ENCODE peak calls at places on chromosomes 4 and X, in ten cellular contexts. Q is adrenal gland, X is GM13977, R is Calu3, Z is fibroblast of villous mesenchyme, E is Peyer's patch, K is B cell, C is AG10803, F is left lung, S is body of pancreas. T is an unnamed sample.

GRCh38 chr4:124757121-124757520 is 44.6 kb upstream of the ANKRD50 start:
- DNase-seq in Q (no peak), X (no peak), R (no peak), Z (peak), E (no peak), K (no peak), C (peak), F (no peak), S (no peak), T (no peak)

GRCh38 chr4:108398326-108398725 is 222.1 kb upstream of the RPL34 start:
- DNase-seq in Q (no peak), X (no peak), R (no peak), Z (no peak), E (no peak), K (no peak), C (no peak), F (no peak), S (no peak), T (no peak)

GRCh38 chr4:84482564-84483563 is 16.2 kb downstream of the NKX6-1 start:
- DNase-seq in Q (no peak), X (no peak), R (no peak), Z (no peak), E (no peak), K (no peak), C (peak), F (peak), S (no peak), T (peak)

GRCh38 chr4:70608324-70608723 is 16.3 kb downstream of the AMBN start:
- DNase-seq in Q (no peak), X (no peak), R (no peak), Z (no peak), E (no peak), K (no peak), C (no peak), F (no peak), S (no peak), T (no peak)

GRCh38 chr4:4519296-4519898 is 22.5 kb downstream of the STX18 start:
- DNase-seq in Q (no peak), X (no peak), R (no peak), Z (no peak), E (no peak), K (no peak), C (no peak), F (no peak), S (no peak), T (peak)

GRCh38 chr4:172986114-172986513 is 182.5 kb upstream of the GALNT7 start:
- DNase-seq in Q (no peak), X (peak), R (no peak), Z (no peak), E (no peak), K (no peak), C (no peak), F (no peak), S (no peak), T (no peak)

GRCh38 chr4:173958445-173958844 is 325.0 kb downstream of the FBXO8 start:
- DNase-seq in Q (no peak), X (no peak), R (no peak), Z (peak), E (no peak), K (no peak), C (peak), F (no peak), S (no peak), T (peak)

GRCh38 chr4:38782452-38783108 is at the start of gene TLR10:
- DNase-seq in Q (peak), X (peak), R (peak), Z (peak), E (peak), K (peak), C (peak), F (no peak), S (peak), T (peak)

GRCh38 chr4:23369331-23369730 is 520.5 kb downstream of the PPARGC1A start:
- DNase-seq in Q (no peak), X (no peak), R (no peak), Z (no peak), E (no peak), K (no peak), C (no peak), F (no peak), S (no peak), T (no peak)

GRCh38 chrX:104098919-104099318 is 13.4 kb upstream of the ZCCHC18 start:
- DNase-seq in Q (no peak), X (no peak), R (no peak), Z (no peak), E (no peak), K (no peak), C (no peak), F (no peak), S (no peak), T (no peak)

GRCh38 chr4:72857787-72858186 is 211.7 kb downstream of the COX18 start:
- DNase-seq in Q (no peak), X (no peak), R (no peak), Z (peak), E (no peak), K (no peak), C (peak), F (no peak), S (no peak), T (peak)

GRCh38 chrX:19152762-19153161 is 30.5 kb upstream of the ADGRG2 start:
- DNase-seq in Q (no peak), X (no peak), R (no peak), Z (no peak), E (no peak), K (no peak), C (no peak), F (no peak), S (no peak), T (no peak)

GRCh38 chr4:108619372-108620100 is 840 bp upstream of the RPL34 start:
- DNase-seq in Q (no peak), X (no peak), R (no peak), Z (no peak), E (no peak), K (no peak), C (no peak), F (no peak), S (no peak), T (no peak)

GRCh38 chrX:149121526-149121925 is 383.6 kb downstream of the IDS start:
- DNase-seq in Q (no peak), X (no peak), R (no peak), Z (no peak), E (no peak), K (no peak), C (no peak), F (no peak), S (no peak), T (no peak)

GRCh38 chrX:69215161-69215560 is 49.9 kb upstream of the PJA1 start:
- DNase-seq in Q (no peak), X (no peak), R (no peak), Z (no peak), E (no peak), K (no peak), C (no peak), F (no peak), S (no peak), T (no peak)

GRCh38 chrX:121106484-121107235 is 59.2 kb downstream of the GLUD2 start:
- DNase-seq in Q (no peak), X (no peak), R (no peak), Z (no peak), E (no peak), K (no peak), C (no peak), F (no peak), S (no peak), T (no peak)

GRCh38 chr4:158229768-158230167 is 19.5 kb downstream of the TMEM144 start:
- DNase-seq in Q (no peak), X (no peak), R (no peak), Z (no peak), E (no peak), K (no peak), C (no peak), F (no peak), S (no peak), T (no peak)

GRCh38 chr4:165520071-165520470 is 141.3 kb downstream of the CPE start:
- DNase-seq in Q (no peak), X (no peak), R (no peak), Z (no peak), E (no peak), K (no peak), C (no peak), F (no peak), S (no peak), T (no peak)

GRCh38 chr4:54384563-54384962 is 155.5 kb downstream of the PDGFRA start:
- DNase-seq in Q (peak), X (no peak), R (peak), Z (peak), E (no peak), K (no peak), C (peak), F (no peak), S (peak), T (peak)

GRCh38 chrX:47222776-47223350 is 4.4 kb downstream of the CDK16 start:
- DNase-seq in Q (no peak), X (no peak), R (no peak), Z (no peak), E (no peak), K (no peak), C (no peak), F (no peak), S (no peak), T (no peak)

GRCh38 chrX:118325453-118325852 is 20.5 kb upstream of the WDR44 start:
- DNase-seq in Q (no peak), X (no peak), R (no peak), Z (peak), E (no peak), K (no peak), C (no peak), F (no peak), S (no peak), T (no peak)

GRCh38 chr4:175504316-175504715 is 307.7 kb downstream of the GPM6A start:
- DNase-seq in Q (no peak), X (no peak), R (no peak), Z (peak), E (no peak), K (no peak), C (peak), F (no peak), S (no peak), T (no peak)

GRCh38 chr4:185512516-185512915 is 22.8 kb downstream of the PDLIM3 start:
- DNase-seq in Q (no peak), X (no peak), R (no peak), Z (peak), E (no peak), K (no peak), C (peak), F (no peak), S (no peak), T (no peak)

GRCh38 chrX:70664726-70665125 is 220.1 kb downstream of the DLG3 start:
- DNase-seq in Q (no peak), X (peak), R (peak), Z (peak), E (no peak), K (no peak), C (peak), F (no peak), S (peak), T (peak)

GRCh38 chr4:4377683-4378082 is 9.2 kb upstream of the NSG1 start:
- DNase-seq in Q (no peak), X (no peak), R (no peak), Z (no peak), E (no peak), K (no peak), C (no peak), F (no peak), S (no peak), T (peak)

GRCh38 chrX:25295466-25295865 is 279.7 kb upstream of the ARX start:
- DNase-seq in Q (no peak), X (no peak), R (no peak), Z (no peak), E (no peak), K (no peak), C (no peak), F (no peak), S (no peak), T (no peak)

GRCh38 chr4:105135746-105136145 is 10.9 kb upstream of the TET2 start:
- DNase-seq in Q (no peak), X (no peak), R (no peak), Z (peak), E (no peak), K (no peak), C (no peak), F (no peak), S (no peak), T (peak)

GRCh38 chrX:153609917-153610833 is 11.2 kb upstream of the CCNQ start:
- DNase-seq in Q (peak), X (peak), R (peak), Z (peak), E (peak), K (peak), C (peak), F (peak), S (peak), T (peak)

GRCh38 chr4:108830509-108831244 is 67.8 kb upstream of the ETNPPL start:
- DNase-seq in Q (no peak), X (no peak), R (no peak), Z (peak), E (no peak), K (no peak), C (no peak), F (no peak), S (no peak), T (peak)

GRCh38 chrX:152806035-152806434 is 24.5 kb downstream of the CETN2 start:
- DNase-seq in Q (no peak), X (no peak), R (no peak), Z (no peak), E (no peak), K (no peak), C (no peak), F (no peak), S (no peak), T (no peak)

GRCh38 chrX:37454537-37455285 is 105.5 kb downstream of the PRRG1 start:
- DNase-seq in Q (no peak), X (no peak), R (peak), Z (no peak), E (no peak), K (no peak), C (peak), F (no peak), S (no peak), T (no peak)

GRCh38 chr4:56772134-56772533 is 49.4 kb downstream of the SPINK2 start:
- DNase-seq in Q (no peak), X (no peak), R (no peak), Z (peak), E (no peak), K (no peak), C (no peak), F (no peak), S (no peak), T (no peak)

GRCh38 chrX:3129256-3129655 is 88.0 kb downstream of the ARSF start:
- DNase-seq in Q (no peak), X (no peak), R (no peak), Z (peak), E (no peak), K (no peak), C (peak), F (no peak), S (no peak), T (peak)

GRCh38 chr4:109411964-109412363 is 21.7 kb upstream of the SEC24B start:
- DNase-seq in Q (peak), X (no peak), R (no peak), Z (no peak), E (no peak), K (no peak), C (no peak), F (no peak), S (no peak), T (peak)

GRCh38 chr4:82620126-82620525 is 58.3 kb upstream of the TMEM150C start:
- DNase-seq in Q (peak), X (no peak), R (no peak), Z (no peak), E (no peak), K (no peak), C (no peak), F (no peak), S (no peak), T (no peak)

GRCh38 chrX:103536071-103536470 is 16.8 kb upstream of the RAB40A start:
- DNase-seq in Q (no peak), X (no peak), R (no peak), Z (peak), E (no peak), K (no peak), C (no peak), F (no peak), S (no peak), T (peak)

GRCh38 chr4:155371432-155372043 is 5.2 kb downstream of the MAP9 start:
- DNase-seq in Q (no peak), X (no peak), R (no peak), Z (peak), E (no peak), K (no peak), C (peak), F (no peak), S (no peak), T (peak)
- TF ChIP-seq CTCF in Q (no peak), X (peak), R (no peak), Z (peak), E (peak), K (peak), C (peak), F (peak), S (peak), T (peak)

GRCh38 chrX:119986203-119986602 is 42.7 kb upstream of the NKAP start:
- DNase-seq in Q (no peak), X (no peak), R (no peak), Z (no peak), E (no peak), K (no peak), C (no peak), F (no peak), S (no peak), T (no peak)

GRCh38 chrX:119984652-119985051 is 41.1 kb upstream of the NKAP start:
- DNase-seq in Q (no peak), X (no peak), R (no peak), Z (no peak), E (no peak), K (no peak), C (no peak), F (no peak), S (peak), T (no peak)

GRCh38 chrX:119983494-119983893 is 39.9 kb upstream of the NKAP start:
- DNase-seq in Q (no peak), X (no peak), R (no peak), Z (no peak), E (no peak), K (no peak), C (no peak), F (no peak), S (no peak), T (no peak)

GRCh38 chrX:119982145-119982544 is 38.6 kb upstream of the NKAP start:
- DNase-seq in Q (peak), X (no peak), R (no peak), Z (no peak), E (no peak), K (no peak), C (no peak), F (no peak), S (peak), T (no peak)

DNA sequence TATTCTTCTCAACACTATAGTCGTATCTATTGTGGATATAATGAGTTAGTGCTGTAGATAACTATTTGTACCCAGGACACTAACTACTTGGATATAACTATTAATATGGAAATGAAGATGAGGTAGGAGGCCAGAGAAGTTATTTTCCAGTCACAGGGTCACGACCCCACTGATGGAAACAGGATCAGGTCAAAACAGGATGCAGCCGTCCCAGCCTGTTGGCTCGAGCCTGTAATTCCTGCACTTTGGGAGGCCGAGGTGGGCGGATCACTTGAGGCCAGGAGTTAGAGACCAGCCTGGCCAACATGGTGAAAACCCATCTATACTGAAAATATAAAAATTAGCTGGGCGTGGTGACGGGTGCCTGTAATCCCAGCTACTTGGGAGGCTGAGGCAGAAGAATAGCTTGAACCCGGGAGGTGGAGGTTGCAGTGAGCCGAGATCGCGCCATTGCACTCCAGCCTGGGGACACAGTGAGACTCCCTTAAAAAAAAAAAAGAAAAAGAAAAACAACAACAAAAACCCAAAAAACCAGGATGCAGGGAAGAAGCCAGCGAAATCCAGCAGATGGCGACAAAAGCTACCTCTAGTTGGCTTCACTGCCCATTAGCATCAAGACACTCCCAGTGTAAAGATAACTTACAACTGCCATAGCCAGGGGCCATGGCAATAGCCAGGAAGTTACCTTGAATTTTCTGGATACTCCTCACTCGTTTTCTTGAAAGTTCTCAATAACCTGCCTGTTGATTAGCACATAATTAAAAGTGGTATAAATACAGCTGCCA is 37.9 kb upstream of the NKAP start:
- DNase-seq in Q (peak), X (peak), R (peak), Z (peak), E (no peak), K (no peak), C (peak), F (no peak), S (peak), T (peak)
- TF ChIP-seq CTCF in Q (no peak), X (peak), R (no peak), Z (peak), E (peak), K (peak), C (peak), F (peak), S (peak), T (peak)

GRCh38 chrX:136201601-136202000 is 49.6 kb downstream of the MAP7D3 start:
- DNase-seq in Q (no peak), X (no peak), R (no peak), Z (no peak), E (no peak), K (no peak), C (no peak), F (no peak), S (no peak), T (no peak)

GRCh38 chrX:136202889-136203288 is 48.3 kb downstream of the MAP7D3 start:
- DNase-seq in Q (no peak), X (no peak), R (no peak), Z (peak), E (no peak), K (no peak), C (peak), F (no peak), S (no peak), T (no peak)

GRCh38 chrX:136199365-136199764 is 51.8 kb downstream of the MAP7D3 start:
- DNase-seq in Q (no peak), X (no peak), R (no peak), Z (peak), E (no peak), K (no peak), C (no peak), F (no peak), S (no peak), T (no peak)

GRCh38 chrX:136198678-136199243 is 51.4 kb downstream of the FHL1 start:
- DNase-seq in Q (no peak), X (no peak), R (no peak), Z (no peak), E (no peak), K (no peak), C (no peak), F (no peak), S (no peak), T (no peak)

GRCh38 chrX:136200466-136200865 is 50.7 kb downstream of the MAP7D3 start:
- DNase-seq in Q (no peak), X (peak), R (peak), Z (peak), E (no peak), K (no peak), C (peak), F (no peak), S (no peak), T (no peak)
- TF ChIP-seq CTCF in Q (peak), X (peak), R (no peak), Z (peak), E (peak), K (no peak), C (peak), F (no peak), S (no peak), T (peak)

DNA sequence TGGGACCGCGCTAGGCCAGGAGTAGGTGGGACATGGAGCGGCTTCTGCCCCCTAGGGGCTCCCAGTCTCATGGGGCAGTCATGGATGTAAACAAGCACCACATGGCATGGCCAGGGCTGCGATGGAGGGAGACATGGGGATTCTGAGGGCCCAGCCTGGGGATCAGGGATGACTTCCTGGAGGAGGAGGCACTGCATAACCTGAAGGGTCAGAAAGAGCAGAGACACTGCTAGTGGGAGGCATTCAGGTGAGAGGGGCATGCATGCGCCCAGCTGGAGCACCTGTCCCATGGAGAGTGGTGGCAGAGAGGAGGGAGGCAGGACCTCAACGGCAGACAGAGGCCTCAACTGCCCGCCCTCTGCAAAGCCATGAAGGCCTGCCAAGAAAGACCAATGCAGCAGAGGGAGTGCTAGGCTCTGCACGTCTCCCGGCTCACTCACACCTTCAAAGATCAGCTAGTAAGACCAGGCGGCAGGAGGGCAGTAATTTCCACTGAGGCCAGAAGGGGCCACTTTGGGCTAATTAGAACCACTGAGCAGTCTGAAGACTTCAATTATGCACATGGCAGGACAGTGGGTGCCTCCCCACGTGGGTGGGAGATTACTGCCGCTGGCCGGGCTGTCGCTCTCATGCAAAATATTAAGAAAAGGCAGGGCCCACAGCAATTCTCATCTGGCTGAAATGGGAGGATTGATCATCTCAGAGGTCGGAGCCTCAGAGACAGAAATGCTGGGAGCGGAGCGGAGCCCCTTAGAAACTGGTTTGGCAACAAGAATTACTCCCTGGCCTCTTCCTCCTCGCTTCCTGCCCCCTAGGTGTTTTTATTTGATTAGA is 69.6 kb downstream of the PPP2R2C start:
- DNase-seq in Q (no peak), X (no peak), R (no peak), Z (no peak), E (no peak), K (no peak), C (no peak), F (peak), S (no peak), T (no peak)
- TF ChIP-seq CTCF in Q (no peak), X (no peak), R (no peak), Z (no peak), E (no peak), K (no peak), C (no peak), F (no peak), S (no peak), T (no peak)

T was measured in cardiac muscle cell.